ENCODE peak calls at places on chromosomes 2 and 18, in eight cellular contexts. C is astrocyte; M is suprapubic skin; T is CD8-positive, alpha-beta T cell; D is cardiac muscle cell; I is HCT116; L is adrenal gland; S is heart right ventricle. H is an unnamed sample. For H3K4me1 and H3K36me3, the result is how much of the 10 kb centered on the place peaks cover.

GRCh38 chr2:28475088-28475580 is 20.7 kb upstream of the PLB1 start:
- DNase-seq in M (no peak), S (no peak), T (no peak), C (no peak), D (no peak), L (no peak), I (no peak), H (no peak)

GRCh38 chr2:105815401-105815800 is 70.7 kb downstream of the NCK2 start:
- DNase-seq in L (no peak), S (no peak), I (no peak), D (no peak), C (no peak), M (no peak), T (no peak), H (no peak)

GRCh38 chr2:23404426-23404825 is 19.4 kb downstream of the KLHL29 start:
- DNase-seq in T (no peak), I (no peak), M (no peak), L (peak), D (peak), S (no peak), C (peak), H (no peak)

GRCh38 chr2:24124003-24124585 is 825 bp downstream of the FAM228B start:
- DNase-seq in D (no peak), L (no peak), S (no peak), I (no peak), C (peak), T (no peak), M (no peak), H (no peak)

GRCh38 chr2:29053680-29054400 is 20.5 kb downstream of the PCARE start:
- DNase-seq in I (peak), C (no peak), L (no peak), M (no peak), T (no peak), S (no peak), D (no peak), H (no peak)

GRCh38 chr2:221552282-221552681 is 19.8 kb downstream of the EPHA4 start:
- DNase-seq in T (no peak), L (no peak), D (peak), M (no peak), C (no peak), S (no peak), I (no peak), H (no peak)

GRCh38 chr2:118479020-118479419 is 368.4 kb downstream of the EN1 start:
- DNase-seq in M (no peak), D (no peak), T (no peak), S (no peak), C (no peak), I (no peak), L (no peak), H (no peak)

GRCh38 chr2:60152226-60152833 is 401.1 kb downstream of the BCL11A start:
- DNase-seq in T (no peak), L (no peak), I (peak), C (no peak), S (no peak), D (no peak), M (no peak), H (no peak)

GRCh38 chr2:216909541-216910175 is 49.8 kb upstream of the TNP1 start:
- DNase-seq in T (no peak), L (no peak), D (no peak), S (no peak), I (no peak), M (no peak), C (no peak), H (no peak)

GRCh38 chr2:118738524-118739308 is 108.7 kb downstream of the EN1 start:
- DNase-seq in D (no peak), I (peak), S (no peak), L (peak), C (peak), M (no peak), T (no peak), H (no peak)

GRCh38 chr2:134919360-134920210 is 963 bp downstream of the CCNT2 start:
- DNase-seq in I (no peak), S (peak), D (peak), L (peak), C (peak), M (peak), T (peak), H (peak)

GRCh38 chr2:46644690-46645385 is 165.5 kb downstream of the TMEM247 start:
- DNase-seq in S (no peak), D (no peak), C (no peak), M (no peak), L (no peak), I (no peak), T (no peak), H (no peak)

GRCh38 chr2:219058541-219059374 is 2.0 kb downstream of the IHH start:
- DNase-seq in L (peak), T (no peak), M (no peak), C (no peak), S (peak), D (peak), I (no peak), H (no peak)

GRCh38 chr18:28065031-28065792 is 111.7 kb downstream of the CDH2 start:
- DNase-seq in D (peak), T (no peak), C (peak), S (no peak), M (no peak), I (no peak), L (no peak), H (no peak)

GRCh38 chr2:105237045-105237765 is 4.3 kb upstream of the GPR45 start:
- DNase-seq in S (no peak), L (no peak), I (no peak), M (no peak), D (no peak), T (no peak), C (no peak), H (no peak)

GRCh38 chr18:13793819-13794218 is 30.1 kb upstream of the MC5R start:
- DNase-seq in T (no peak), L (no peak), S (no peak), M (no peak), I (no peak), D (no peak), C (no peak), H (no peak)

GRCh38 chr2:215748446-215748845 is 264.9 kb downstream of the MREG start:
- DNase-seq in S (no peak), T (no peak), M (no peak), I (no peak), C (no peak), L (peak), D (no peak), H (no peak)

GRCh38 chr2:222613715-222614331 is 42.1 kb downstream of the FARSB start:
- DNase-seq in S (no peak), I (peak), C (peak), T (no peak), L (no peak), M (no peak), D (peak), H (no peak)

GRCh38 chr2:240611601-240612210 is 13.6 kb upstream of the GPR35 start:
- DNase-seq in C (no peak), L (no peak), M (peak), T (no peak), I (no peak), D (no peak), S (no peak), H (no peak)

GRCh38 chr2:191811807-191812602 is 34.9 kb downstream of the CAVIN2 start:
- DNase-seq in C (peak), L (peak), D (peak), S (peak), M (no peak), T (no peak), I (peak), H (no peak)

GRCh38 chr2:134109725-134110124 is 144.1 kb upstream of the MGAT5 start:
- DNase-seq in S (no peak), T (no peak), D (no peak), C (no peak), L (no peak), M (no peak), I (no peak), H (no peak)

GRCh38 chr2:45622704-45623103 is 11.6 kb upstream of the SRBD1 start:
- DNase-seq in I (no peak), L (no peak), C (no peak), T (no peak), M (no peak), D (no peak), S (no peak), H (no peak)

GRCh38 chr2:63059434-63060078 is 8.9 kb downstream of the OTX1 start:
- DNase-seq in L (no peak), C (no peak), T (no peak), M (no peak), D (no peak), S (no peak), I (no peak), H (no peak)

GRCh38 chr18:49980869-49981268 is 167.5 kb upstream of the ACAA2 start:
- DNase-seq in T (no peak), C (no peak), S (no peak), I (no peak), L (no peak), M (no peak), D (no peak), H (no peak)

GRCh38 chr2:193929131-193929530 is 1727.9 kb upstream of the SLC39A10 start:
- DNase-seq in D (no peak), C (no peak), I (no peak), M (no peak), S (no peak), L (no peak), T (no peak), H (no peak)

GRCh38 chr2:234081970-234082822 is 31.7 kb downstream of the SPP2 start:
- DNase-seq in S (no peak), L (no peak), T (no peak), D (no peak), M (no peak), C (no peak), I (no peak), H (no peak)

GRCh38 chr2:218282173-218282991 is 9.9 kb downstream of the TMBIM1 start:
- DNase-seq in I (no peak), L (peak), C (peak), S (peak), D (no peak), T (no peak), M (no peak), H (no peak)

GRCh38 chr2:9003616-9004337 is at the start of gene MBOAT2:
- DNase-seq in L (peak), I (peak), M (peak), C (peak), T (peak), S (peak), D (peak), H (peak)
- H3K4me1 ChIP-seq in L (under half), I (under half), M (under half), C (under half), T (under half), S (under half), D (under half), H (under half)

GRCh38 chr2:200869014-200869413 is 4.6 kb upstream of the CLK1 start:
- DNase-seq in L (no peak), I (no peak), M (no peak), C (no peak), T (no peak), S (no peak), D (no peak), H (no peak)
- H3K27ac ChIP-seq in L (no peak), I (no peak), M (no peak), C (no peak), T (no peak), S (no peak), D (no peak), H (no peak)

GRCh38 chr2:121505005-121505404 is 25.7 kb upstream of the RNU4ATAC start:
- DNase-seq in L (no peak), T (no peak), I (no peak), D (no peak), C (peak), S (no peak), M (no peak), H (no peak)
- H3K36me3 ChIP-seq in L (under half), T (under half), I (under half), D (under half), C (under half), S (under half), M (under half), H (under half)

GRCh38 chr2:196244966-196245365 is 73.6 kb upstream of the STK17B start:
- DNase-seq in S (no peak), I (no peak), C (peak), T (no peak), M (no peak), L (no peak), D (no peak), H (no peak)

GRCh38 chr2:196244516-196244915 is 73.1 kb upstream of the STK17B start:
- DNase-seq in T (no peak), M (no peak), I (no peak), L (no peak), S (no peak), C (no peak), D (no peak), H (no peak)

GRCh38 chr2:196241175-196241574 is 69.8 kb upstream of the STK17B start:
- DNase-seq in M (no peak), S (no peak), C (no peak), T (no peak), I (no peak), D (no peak), L (no peak), H (no peak)

GRCh38 chr2:196239622-196240587 is 68.5 kb upstream of the STK17B start:
- DNase-seq in C (peak), S (peak), T (peak), M (no peak), I (peak), L (peak), D (no peak), H (peak)

DNA sequence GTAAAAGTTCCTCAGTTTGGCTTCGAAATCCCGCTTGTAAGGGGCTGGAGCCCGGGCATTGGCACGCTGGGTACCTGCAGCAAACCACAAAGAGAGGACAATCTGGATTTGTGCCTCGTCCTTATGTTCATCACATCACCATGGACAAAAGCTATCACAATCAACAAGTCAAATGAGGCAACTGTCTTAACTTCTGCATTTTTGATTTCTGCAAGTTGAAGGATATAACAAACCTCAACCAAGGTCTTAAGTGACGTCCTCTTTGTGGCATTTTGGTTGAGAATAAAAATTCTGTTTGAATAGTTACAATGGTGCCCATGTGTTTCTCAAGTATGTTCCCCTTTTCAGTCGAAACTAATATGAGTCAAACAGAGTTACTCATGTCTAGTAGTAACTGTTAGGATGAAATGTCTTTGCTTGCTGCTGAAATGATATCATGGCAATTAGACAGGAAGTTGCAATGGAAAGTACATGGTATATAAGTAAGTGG is 70.8 kb upstream of the STK17B start:
- DNase-seq in D (no peak), C (peak), T (no peak), M (no peak), L (no peak), I (no peak), S (no peak), H (no peak)
- H3K4me1 ChIP-seq in D (under half), C (under half), T (half or more), M (under half), L (under half), I (under half), S (under half), H (under half)

GRCh38 chr2:224570328-224570993 is 14.7 kb downstream of the CUL3 start:
- DNase-seq in D (no peak), L (no peak), I (no peak), S (no peak), M (no peak), C (peak), T (no peak), H (no peak)
- H3K27ac ChIP-seq in D (peak), L (no peak), I (no peak), S (no peak), M (no peak), C (no peak), T (no peak), H (no peak)

DNA sequence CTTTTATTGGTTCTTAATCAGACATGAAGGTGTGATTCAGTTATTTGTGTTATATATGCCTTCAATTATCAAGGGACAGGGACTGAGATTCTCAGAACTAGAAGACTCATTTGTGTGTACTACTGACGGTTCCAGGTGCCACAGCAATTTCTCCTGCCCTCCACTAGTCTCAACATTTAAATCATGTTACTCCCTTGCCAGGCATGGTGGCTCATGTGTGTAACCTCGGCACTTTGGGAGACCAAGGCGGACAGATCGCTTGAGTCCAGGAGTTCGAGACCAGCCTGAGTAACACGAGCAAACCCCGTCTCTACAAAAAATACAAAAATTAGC is 1.1 kb downstream of the CNDP2 start:
- DNase-seq in D (no peak), T (no peak), I (no peak), C (no peak), L (no peak), M (no peak), S (no peak), H (no peak)
- H3K36me3 ChIP-seq in D (under half), T (under half), I (under half), C (under half), L (under half), M (under half), S (under half), H (under half)

GRCh38 chr18:77093584-77093983 is 39.0 kb downstream of the MBP start:
- DNase-seq in M (peak), L (no peak), T (no peak), S (no peak), I (no peak), D (no peak), C (no peak), H (no peak)
- H3K4me1 ChIP-seq in M (under half), L (under half), T (half or more), S (under half), I (under half), D (under half), C (under half), H (under half)

H was measured in effector memory CD4-positive, alpha-beta T cell.